ENCODE peak calls at places on chromosomes 13 and 19, in seven cellular contexts. S, G, L, R, C, Q and M are unnamed samples.

GRCh38 chr13:53920916-53921315 is 892.3 kb downstream of the OLFM4 start:
- DNase-seq in C (no peak), S (no peak), Q (no peak), L (no peak), G (no peak), R (no peak), M (no peak)

GRCh38 chr13:34037636-34038325 is 219.8 kb downstream of the RFC3 start:
- DNase-seq in L (no peak), R (no peak), G (no peak), C (no peak), S (no peak), Q (no peak), M (no peak)

GRCh38 chr13:98129059-98129741 is 13.7 kb upstream of the FARP1 start:
- DNase-seq in R (no peak), G (no peak), L (no peak), Q (no peak), C (peak), S (peak), M (no peak)

GRCh38 chr13:99269627-99270252 is 11.6 kb upstream of the GPR18 start:
- DNase-seq in C (peak), S (peak), Q (no peak), G (no peak), L (no peak), R (no peak), M (no peak)

GRCh38 chr13:92842145-92842544 is 384.5 kb upstream of the GPC6 start:
- DNase-seq in G (no peak), S (peak), L (no peak), C (peak), R (no peak), Q (no peak), M (no peak)

GRCh38 chr13:81602236-81602635 is 1261.3 kb upstream of the SPRY2 start:
- DNase-seq in R (no peak), L (no peak), C (no peak), S (peak), Q (no peak), G (no peak), M (no peak)

GRCh38 chr19:11096210-11096841 is 7.1 kb downstream of the LDLR start:
- DNase-seq in C (peak), R (no peak), G (no peak), S (peak), L (peak), Q (no peak), M (no peak)

GRCh38 chr13:24033527-24034302 is 126.8 kb upstream of the SPATA13 start:
- DNase-seq in C (peak), R (no peak), S (peak), G (no peak), L (no peak), Q (no peak), M (no peak)

GRCh38 chr13:48775804-48776203 is 122.1 kb downstream of the CYSLTR2 start:
- DNase-seq in R (no peak), C (peak), S (peak), L (no peak), G (no peak), Q (no peak), M (no peak)

GRCh38 chr19:6058411-6059201 is 51.7 kb downstream of the RFX2 start:
- DNase-seq in C (no peak), Q (no peak), R (no peak), G (no peak), S (no peak), L (no peak), M (peak)

GRCh38 chr19:4075373-4075772 is 8.7 kb upstream of the ZBTB7A start:
- DNase-seq in S (no peak), R (no peak), G (no peak), L (no peak), Q (no peak), C (no peak), M (no peak)

GRCh38 chr19:48400018-48400742 is 6.7 kb downstream of the GRIN2D start:
- DNase-seq in G (no peak), R (no peak), L (peak), Q (no peak), C (peak), S (peak), M (peak)

GRCh38 chr19:58581227-58582141 is 8.3 kb upstream of the MZF1 start:
- DNase-seq in Q (peak), R (no peak), L (peak), C (peak), G (peak), S (peak), M (peak)

GRCh38 chr13:108950333-108951010 is 321.1 kb downstream of the MYO16 start:
- DNase-seq in Q (no peak), S (no peak), R (no peak), C (no peak), G (no peak), L (no peak), M (no peak)

GRCh38 chr19:47099576-47100050 is 14.0 kb downstream of the ZC3H4 start:
- DNase-seq in G (no peak), L (no peak), C (no peak), S (no peak), Q (no peak), R (peak), M (no peak)

GRCh38 chr19:11230621-11231386 is 8.6 kb upstream of the ANGPTL8 start:
- DNase-seq in R (no peak), S (no peak), C (no peak), Q (no peak), L (no peak), G (no peak), M (no peak)

GRCh38 chr19:55118401-55118991 is 1.1 kb upstream of the PPP1R12C start:
- DNase-seq in S (peak), R (peak), G (no peak), L (peak), C (no peak), Q (no peak), M (peak)

GRCh38 chr13:52405767-52406494 is at the start of gene THSD1:
- DNase-seq in Q (no peak), L (peak), R (peak), G (no peak), S (peak), C (peak), M (peak)

GRCh38 chr13:93066187-93066586 is 160.4 kb upstream of the GPC6 start:
- DNase-seq in C (no peak), G (no peak), Q (no peak), S (peak), L (no peak), R (no peak), M (no peak)

GRCh38 chr19:50255115-50255514 is 51.7 kb downstream of the MYH14 start:
- DNase-seq in C (no peak), S (no peak), Q (no peak), R (no peak), L (no peak), G (no peak), M (no peak)

GRCh38 chr19:47719047-47719885 is 6.0 kb downstream of the EHD2 start:
- DNase-seq in G (no peak), S (peak), C (peak), R (peak), L (peak), Q (no peak), M (peak)

GRCh38 chr19:10019246-10019645 is 6.0 kb downstream of the RDH8 start:
- DNase-seq in R (no peak), C (peak), G (no peak), S (no peak), L (no peak), Q (no peak), M (no peak)

GRCh38 chr19:42286349-42287016 is 15.4 kb upstream of the PRR19 start:
- DNase-seq in S (no peak), C (no peak), Q (no peak), R (no peak), G (no peak), L (peak), M (peak)

GRCh38 chr13:98406971-98407370 is 169.9 kb downstream of the STK24 start:
- DNase-seq in R (no peak), S (no peak), L (no peak), G (no peak), C (no peak), Q (no peak), M (no peak)